ENCODE peak calls at places on chromosomes 2 and 18, in nine cellular contexts. G is AG10803, T is fibroblast of lung, Q is DND-41, W is epithelial cell of esophagus, D is colonic mucosa, X is RWPE1, H is left lung, Z is stomach. F is an unnamed sample.

GRCh38 chr2:215652432-215652831 is 216.6 kb upstream of the FN1 start:
- DNase-seq in G (peak; percentile 93), H (no peak), Q (no peak), X (no peak), Z (no peak), W (no peak), D (no peak), T (peak; percentile 95), F (no peak)

GRCh38 chr18:39053569-39053968 is 1488.0 kb upstream of the CELF4 start:
- DNase-seq in H (no peak), T (no peak), W (no peak), G (no peak), D (no peak), Z (no peak), Q (no peak), X (no peak), F (no peak)

GRCh38 chr2:99031991-99032390 is 96.0 kb upstream of the CRACDL start:
- DNase-seq in H (no peak), G (no peak), W (no peak), D (no peak), Z (no peak), Q (no peak), T (no peak), X (no peak), F (no peak)

GRCh38 chr18:65750421-65751144 is at the start of gene CDH7:
- DNase-seq in G (no peak), Z (no peak), Q (no peak), T (peak; percentile 9), D (no peak), X (no peak), H (peak; percentile 80), W (peak; percentile 30), F (no peak)

GRCh38 chr2:587371-587960 is 89.7 kb downstream of the TMEM18 start:
- DNase-seq in W (no peak), Z (no peak), Q (no peak), X (no peak), H (no peak), D (no peak), T (no peak), G (no peak), F (no peak)

GRCh38 chr2:636151-636621 is 41.0 kb downstream of the TMEM18 start:
- DNase-seq in G (no peak), T (no peak), H (peak; percentile 79), X (no peak), Z (no peak), W (no peak), D (no peak), Q (no peak), F (no peak)

GRCh38 chr2:102826904-102827303 is 65.1 kb downstream of the TMEM182 start:
- DNase-seq in H (no peak), X (no peak), G (peak; percentile 8), T (peak; percentile 42), W (peak; percentile 15), Z (peak; percentile 31), D (no peak), Q (no peak), F (no peak)

GRCh38 chr18:28834889-28835288 is 658.0 kb upstream of the CDH2 start:
- DNase-seq in T (peak; percentile 79), H (no peak), D (no peak), W (peak; percentile 90), Z (no peak), X (peak; percentile 41), G (peak; percentile 83), Q (no peak), F (no peak)

GRCh38 chr2:12982149-12982584 is 265.4 kb downstream of the TRIB2 start:
- DNase-seq in H (no peak), W (peak; percentile 17), T (peak; percentile 52), Q (no peak), G (peak; percentile 82), Z (no peak), X (no peak), D (no peak), F (no peak)

GRCh38 chr2:232230557-232230956 is 148.0 kb upstream of the ALPP start:
- DNase-seq in X (no peak), T (no peak), H (no peak), W (peak; percentile 46), Q (peak; percentile 26), G (no peak), D (peak; percentile 46), Z (peak; percentile 49), F (no peak)
- TF ChIP-seq CTCF in X (no peak), T (peak; percentile 15), H (no peak), W (peak; percentile 25), Q (peak; percentile 44), G (peak; percentile 17), D (no peak), Z (no peak), F (peak; percentile 34)

GRCh38 chr2:6353669-6354068 is 512.0 kb downstream of the CMPK2 start:
- DNase-seq in T (no peak), Z (no peak), H (no peak), G (no peak), D (no peak), X (no peak), Q (no peak), W (no peak), F (peak; percentile 64)

GRCh38 chr2:6352247-6352646 is 513.5 kb downstream of the CMPK2 start:
- DNase-seq in H (no peak), T (no peak), W (no peak), G (no peak), X (no peak), Q (no peak), D (no peak), Z (no peak), F (peak; percentile 52)

GRCh38 chr2:6354546-6354945 is 511.2 kb downstream of the CMPK2 start:
- DNase-seq in W (no peak), Z (no peak), H (no peak), T (no peak), G (no peak), D (no peak), X (no peak), Q (no peak), F (no peak)

GRCh38 chr2:6356127-6356761 is 509.5 kb downstream of the CMPK2 start:
- DNase-seq in D (no peak), W (no peak), T (no peak), G (no peak), Z (no peak), H (peak; percentile 72), Q (no peak), X (no peak), F (no peak)

DNA sequence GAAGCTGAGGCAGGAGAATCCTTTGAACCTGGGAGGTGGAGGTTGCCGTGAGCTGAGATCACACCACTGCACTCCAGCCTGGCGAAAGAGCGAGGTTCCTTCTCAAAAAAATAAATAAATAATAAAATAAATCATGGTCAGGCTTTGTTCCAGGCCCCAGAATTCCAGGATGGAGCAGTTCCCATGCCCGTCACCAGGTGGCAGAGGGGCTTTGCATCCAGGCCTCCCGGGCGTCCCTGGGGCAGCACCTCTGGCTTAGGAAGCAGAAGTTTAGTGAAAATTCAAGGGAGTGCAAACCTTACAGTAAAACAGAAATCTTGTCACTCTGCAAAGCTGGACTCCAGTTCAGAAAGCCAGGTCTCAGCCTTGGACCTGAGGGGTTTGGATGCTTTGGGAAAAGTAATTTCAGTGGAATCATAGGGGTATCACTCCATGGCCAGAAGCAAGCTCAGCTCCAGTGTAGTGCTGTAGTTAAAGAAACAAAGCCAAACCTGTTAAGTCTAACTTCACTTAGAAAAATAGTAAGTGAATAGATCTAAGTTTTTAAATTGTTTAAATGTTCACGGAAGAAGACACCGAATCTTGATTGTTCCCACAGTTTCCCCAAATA is 512.7 kb downstream of the CMPK2 start:
- DNase-seq in T (peak; percentile 58), Z (peak; percentile 71), W (peak; percentile 55), G (peak; percentile 44), X (peak; percentile 13), H (peak; percentile 72), Q (peak; percentile 13), D (peak; percentile 72), F (no peak)
- TF ChIP-seq CTCF in T (peak; percentile 80), Z (peak; percentile 63), W (peak; percentile 77), G (peak; percentile 79), X (peak; percentile 32), H (peak; percentile 52), Q (peak; percentile 53), D (peak; percentile 76), F (no peak)

DNA sequence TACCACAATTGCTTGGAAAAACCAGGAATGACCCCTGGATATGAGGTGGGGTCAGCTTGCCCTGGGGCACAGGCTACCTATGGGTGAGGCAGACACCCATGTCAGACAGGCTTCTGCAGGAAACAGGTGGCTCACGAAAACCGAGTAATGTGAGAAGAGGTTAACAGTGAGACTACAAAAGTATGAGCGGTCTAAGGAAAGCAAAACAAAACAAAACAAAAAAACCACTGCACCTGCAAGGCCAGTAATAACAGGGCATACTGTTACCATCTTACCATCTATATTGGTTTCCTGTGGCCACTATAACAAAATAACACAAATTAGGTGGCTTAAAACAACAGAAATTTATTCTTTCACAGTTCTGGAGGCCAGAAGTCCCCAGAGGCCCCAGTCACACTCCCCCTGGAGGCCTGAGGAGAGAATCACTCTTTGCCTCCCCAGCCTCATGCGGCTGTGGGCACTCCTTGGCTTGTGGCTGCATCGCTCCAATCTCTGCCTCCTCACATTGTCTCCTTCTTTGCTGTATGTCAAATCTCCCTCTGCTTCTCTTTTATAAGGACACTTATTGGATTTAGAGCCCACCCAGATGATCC is 86.6 kb upstream of the EPC2 start:
- DNase-seq in T (no peak), X (no peak), H (no peak), W (no peak), G (no peak), Q (no peak), Z (no peak), D (no peak), F (no peak)
- TF ChIP-seq CTCF in T (peak; percentile 15), X (no peak), H (no peak), W (no peak), G (no peak), Q (peak; percentile 28), Z (no peak), D (peak; percentile 13), F (no peak)

GRCh38 chr18:58490238-58490637 is 138.7 kb downstream of the ALPK2 start:
- DNase-seq in G (no peak), Q (no peak), D (peak; percentile 70), T (no peak), W (no peak), X (no peak), Z (no peak), H (no peak), F (no peak)

GRCh38 chr18:58481321-58482180 is 147.3 kb downstream of the ALPK2 start:
- DNase-seq in Q (no peak), W (no peak), Z (no peak), D (no peak), G (no peak), X (no peak), H (no peak), T (no peak), F (no peak)

GRCh38 chr18:58491113-58491696 is 137.7 kb downstream of the ALPK2 start:
- DNase-seq in T (no peak), H (no peak), X (no peak), W (no peak), G (no peak), D (peak; percentile 27), Q (no peak), Z (no peak), F (no peak)

GRCh38 chr18:58484989-58485962 is 143.6 kb downstream of the ALPK2 start:
- DNase-seq in X (no peak), H (no peak), W (peak; percentile 10), Q (no peak), D (peak; percentile 47), Z (no peak), T (no peak), G (no peak), F (no peak)
- TF ChIP-seq CTCF in X (no peak), H (no peak), W (no peak), Q (no peak), D (no peak), Z (no peak), T (no peak), G (no peak), F (no peak)

F was measured in GM10248.